ENCODE peak calls at places on chromosomes 11 and 22, in eight cellular contexts. T is activated naive CD4-positive, alpha-beta T cell; C is activated T-helper 9 cell treated with anti-CD3 and anti-CD28 coated beads, Interleukin-2, amount 50 U/mL, for 16 hours; Z is iris pigment epithelial cell; Q is IMR-90; R is prostate gland; Y is progenitor cell of endocrine pancreas; S is stimulated activated CD8-positive, alpha-beta memory T cell treated with anti-CD3 and anti-CD28 coated beads, Interleukin-15, amount 100 ng/mL, for 24 hours. O is an unnamed sample.

GRCh38 chr22:20459152-20459542 is 21.5 kb upstream of the SCARF2 start:
- DNase-seq in C (no peak), R (no peak), Q (no peak), S (no peak), Z (no peak), T (no peak), Y (no peak), O (no peak)

GRCh38 chr11:95566151-95566670 is 223.4 kb downstream of the FAM76B start:
- DNase-seq in S (no peak), Z (peak), C (no peak), T (no peak), Q (no peak), R (no peak), Y (no peak), O (no peak)

GRCh38 chr11:106683435-106683834 is 334.8 kb downstream of the GUCY1A2 start:
- DNase-seq in Y (no peak), S (no peak), C (no peak), T (no peak), Q (no peak), Z (no peak), R (no peak), O (no peak)

GRCh38 chr11:72629266-72629665 is 45.0 kb downstream of the PDE2A start:
- DNase-seq in S (no peak), T (no peak), Z (no peak), R (peak), Y (no peak), C (no peak), Q (no peak), O (no peak)

GRCh38 chr22:49670610-49671330 is 156.9 kb downstream of the BRD1 start:
- DNase-seq in T (no peak), Q (no peak), S (no peak), Y (no peak), R (no peak), Z (no peak), C (no peak), O (no peak)

GRCh38 chr11:34136420-34136819 is 31.0 kb downstream of the NAT10 start:
- DNase-seq in T (no peak), Z (no peak), S (no peak), R (no peak), Q (no peak), C (no peak), Y (no peak), O (no peak)

GRCh38 chr11:127492025-127492424 is 491.5 kb upstream of the KIRREL3 start:
- DNase-seq in Z (no peak), C (no peak), Q (no peak), Y (no peak), S (no peak), R (no peak), T (no peak), O (no peak)

GRCh38 chr11:355581-356458 is 13.5 kb upstream of the B4GALNT4 start:
- DNase-seq in S (peak), Y (peak), R (peak), Q (peak), T (peak), C (peak), Z (peak), O (peak)

GRCh38 chr11:91104237-91104636 is 881.4 kb upstream of the CHORDC1 start:
- DNase-seq in Y (no peak), Q (peak), C (no peak), Z (peak), S (no peak), R (no peak), T (no peak), O (no peak)

GRCh38 chr11:68658661-68659060 is 25.7 kb upstream of the GAL start:
- DNase-seq in Z (peak), C (no peak), R (no peak), Y (no peak), T (no peak), Q (peak), S (no peak), O (no peak)

GRCh38 chr11:47508595-47509555 is 44.1 kb downstream of the CELF1 start:
- DNase-seq in Q (no peak), Y (no peak), C (no peak), R (no peak), S (no peak), T (no peak), Z (no peak), O (no peak)

GRCh38 chr22:31757265-31757664 is 3.4 kb downstream of the DEPDC5 start:
- DNase-seq in Z (no peak), S (no peak), T (no peak), C (no peak), R (no peak), Y (no peak), Q (no peak), O (no peak)

GRCh38 chr11:63768232-63769043 is at the start of gene ZFTA:
- DNase-seq in S (peak), Z (peak), T (peak), C (peak), Q (peak), Y (peak), R (peak), O (no peak)

GRCh38 chr11:62889484-62890437 is 9.1 kb downstream of the SLC3A2 start:
- DNase-seq in Y (no peak), Z (no peak), Q (peak), R (no peak), S (no peak), C (no peak), T (no peak), O (no peak)

GRCh38 chr11:1049431-1049891 is 12.9 kb upstream of the MUC6 start:
- DNase-seq in C (no peak), S (no peak), Z (no peak), Q (no peak), R (peak), Y (no peak), T (no peak), O (no peak)

GRCh38 chr11:94975599-94975998 is 2.1 kb downstream of the KDM4D start:
- DNase-seq in Q (no peak), C (no peak), T (no peak), Y (no peak), Z (no peak), R (no peak), S (no peak), O (no peak)

GRCh38 chr22:17829691-17830040 is 55.4 kb upstream of the BID start:
- DNase-seq in Y (no peak), Q (peak), C (no peak), S (no peak), Z (no peak), T (no peak), R (no peak), O (no peak)

GRCh38 chr22:50599816-50600454 is 658 bp upstream of the MAPK8IP2 start:
- DNase-seq in R (no peak), S (peak), T (peak), Z (peak), Q (no peak), Y (peak), C (peak), O (no peak)

GRCh38 chr11:127098684-127099083 is 98.1 kb upstream of the KIRREL3 start:
- DNase-seq in T (no peak), Z (no peak), Y (peak), C (no peak), S (no peak), R (no peak), Q (no peak), O (no peak)

GRCh38 chr22:27218012-27218483 is 560.7 kb downstream of the MIAT start:
- DNase-seq in Z (peak), Y (no peak), C (no peak), R (no peak), S (no peak), Q (no peak), T (no peak), O (no peak)

GRCh38 chr11:77879218-77879617 is 58.3 kb downstream of the AAMDC start:
- DNase-seq in T (no peak), S (no peak), Q (peak), C (no peak), Y (no peak), R (no peak), Z (peak), O (no peak)

GRCh38 chr11:121336279-121336947 is 43.8 kb downstream of the SC5D start:
- DNase-seq in T (no peak), Z (no peak), Y (no peak), C (no peak), S (no peak), R (no peak), Q (no peak), O (no peak)

GRCh38 chr22:22421392-22421791 is 87.2 kb downstream of the ZNF280B start:
- DNase-seq in C (no peak), S (no peak), R (no peak), Y (no peak), Q (no peak), Z (no peak), T (no peak), O (no peak)